ENCODE peak calls at places on chromosomes 13 and 19, in four cellular contexts. I, L, A and H are unnamed samples.

GRCh38 chr13:27970382-27971235 is 1.5 kb upstream of the CDX2 start:
- DNase-seq in A (no peak), I (no peak), L (no peak), H (no peak)

GRCh38 chr13:99388334-99388923 is 81.2 kb upstream of the GPR183 start:
- DNase-seq in L (no peak), I (no peak), A (no peak), H (no peak)

GRCh38 chr13:46731535-46731934 is 65.4 kb downstream of the ESD start:
- DNase-seq in I (no peak), L (no peak), A (no peak), H (no peak)

GRCh38 chr13:102045713-102046112 is 356.1 kb downstream of the FGF14 start:
- DNase-seq in A (no peak), I (no peak), L (no peak), H (no peak)

GRCh38 chr19:19039901-19040300 is 6.5 kb downstream of the ARMC6 start:
- DNase-seq in L (no peak), I (no peak), A (no peak), H (no peak)

GRCh38 chr13:110326263-110326904 is 19.3 kb downstream of the COL4A2 start:
- DNase-seq in L (no peak), A (no peak), I (no peak), H (no peak)

GRCh38 chr19:13839938-13840750 is 36.8 kb upstream of the NANOS3 start:
- DNase-seq in A (peak; percentile 69), I (peak; percentile 66), L (no peak), H (peak; percentile 63)

GRCh38 chr19:35828694-35829301 is 16.2 kb upstream of the PRODH2 start:
- DNase-seq in A (peak; percentile 64), I (peak; percentile 48), L (peak; percentile 55), H (peak; percentile 40)